ENCODE peak calls at places on chromosomes 2 and 18, in seven cellular contexts. R is HEK293T; J is activated CD4-positive, alpha-beta memory T cell treated with anti-CD3 and anti-CD28 coated beads, Interleukin-2, amount 10 ng/mL, durations not matched to agents 7 days and 5 days; M is glomerular endothelial cell; T is SK-N-SH; C is iris pigment epithelial cell; G is RPMI8226. P is an unnamed sample.
A peak's percentile ranks its signal among the peaks of the same experiment; 100 is the strongest.

GRCh38 chr2:109409347-109410020 is 204.3 kb downstream of the SEPTIN10 start:
- DNase-seq in T (no peak), G (peak; percentile 12), M (no peak), J (no peak), C (no peak), R (no peak), P (no peak)

GRCh38 chr2:29697715-29698114 is 223.7 kb downstream of the ALK start:
- DNase-seq in M (no peak), T (no peak), G (no peak), R (no peak), C (no peak), J (no peak), P (no peak)

GRCh38 chr2:26333286-26333685 is 12.7 kb upstream of the SELENOI start:
- DNase-seq in C (no peak), M (no peak), G (no peak), J (no peak), T (no peak), R (no peak), P (no peak)

GRCh38 chr2:131034122-131035051 is 58.9 kb downstream of the FAM168B start:
- DNase-seq in G (no peak), C (peak; percentile 34), J (no peak), R (peak; percentile 46), T (peak; percentile 89), M (no peak), P (peak; percentile 22)

GRCh38 chr2:142290931-142291330 is 160.1 kb upstream of the LRP1B start:
- DNase-seq in C (peak; percentile 75), J (no peak), G (no peak), T (peak; percentile 4), R (no peak), M (no peak), P (no peak)

GRCh38 chr2:20577495-20578235 is 73.2 kb downstream of the HS1BP3 start:
- DNase-seq in T (no peak), C (no peak), G (no peak), R (no peak), M (no peak), J (no peak), P (no peak)

GRCh38 chr2:196294510-196294909 is 123.1 kb upstream of the STK17B start:
- DNase-seq in J (no peak), R (no peak), T (no peak), G (no peak), M (no peak), C (peak; percentile 34), P (no peak)

GRCh38 chr2:177306550-177306949 is 42.0 kb upstream of the NFE2L2 start:
- DNase-seq in M (no peak), C (no peak), J (no peak), R (no peak), T (no peak), G (no peak), P (no peak)

GRCh38 chr18:35407871-35408481 is 30.8 kb upstream of the ZNF396 start:
- DNase-seq in J (peak; percentile 33), T (peak; percentile 62), R (peak; percentile 82), M (peak; percentile 61), C (peak; percentile 65), G (peak; percentile 72), P (peak; percentile 65)

GRCh38 chr18:54776282-54776977 is 51.8 kb upstream of the RAB27B start:
- DNase-seq in G (no peak), M (peak; percentile 58), R (no peak), C (peak; percentile 100), T (no peak), J (peak; percentile 24), P (no peak)

GRCh38 chr2:169513926-169514325 is 4.4 kb downstream of the KLHL41 start:
- DNase-seq in R (no peak), G (no peak), T (no peak), J (no peak), M (no peak), C (no peak), P (no peak)

GRCh38 chr2:115161531-115162453 is 719.4 kb downstream of the DPP10 start:
- DNase-seq in G (no peak), T (peak; percentile 42), C (no peak), J (no peak), M (no peak), R (no peak), P (no peak)

GRCh38 chr18:30971338-30971956 is 71.1 kb downstream of the DSC3 start:
- DNase-seq in R (peak; percentile 48), C (peak; percentile 17), G (peak; percentile 56), M (no peak), J (no peak), T (peak; percentile 14), P (no peak)